ENCODE peak calls at places on chromosome 21, in seven cellular contexts. F is progenitor cell of endocrine pancreas, Y is HFFc6, Q is GM20000, J is pancreas, N is WTC11, T is psoas muscle. U is an unnamed sample.

GRCh38 chr21:39119696-39120290 is 63.5 kb downstream of the PSMG1 start:
- DNase-seq in J (no peak), Q (no peak), F (no peak), T (no peak), N (no peak), Y (no peak), U (no peak)

GRCh38 chr21:36499578-36500471 is 19.9 kb upstream of the CLDN14 start:
- DNase-seq in Y (no peak), T (peak), N (no peak), F (no peak), Q (no peak), J (no peak), U (no peak)

GRCh38 chr21:46458315-46459023 is at the start of gene DIP2A:
- DNase-seq in F (peak), Y (peak), Q (peak), T (peak), N (peak), J (peak), U (peak)

GRCh38 chr21:35674895-35675470 is 385.3 kb downstream of the SETD4 start:
- DNase-seq in T (no peak), Y (peak), N (no peak), Q (no peak), F (no peak), J (no peak), U (no peak)

GRCh38 chr21:38910390-38911008 is 104.8 kb downstream of the ETS2 start:
- DNase-seq in Y (no peak), N (no peak), Q (no peak), J (no peak), F (no peak), T (no peak), U (no peak)

GRCh38 chr21:39434950-39435349 is 10.6 kb downstream of the LCA5L start:
- DNase-seq in J (no peak), F (no peak), Q (no peak), Y (peak), N (no peak), T (no peak), U (no peak)

GRCh38 chr21:37870229-37870628 is 46.0 kb downstream of the KCNJ6 start:
- DNase-seq in N (no peak), T (no peak), F (no peak), Q (no peak), Y (no peak), J (no peak), U (no peak)

GRCh38 chr21:14862794-14863720 is 201.7 kb downstream of the NRIP1 start:
- DNase-seq in F (no peak), N (no peak), J (no peak), Y (no peak), T (no peak), Q (no peak), U (no peak)

GRCh38 chr21:46128983-46129571 is 26.3 kb downstream of the FTCD start:
- DNase-seq in J (no peak), Q (no peak), T (peak), Y (no peak), N (no peak), F (no peak), U (no peak)

GRCh38 chr21:45930792-45931191 is 50.8 kb upstream of the COL6A1 start:
- DNase-seq in Q (no peak), F (no peak), T (peak), Y (no peak), N (no peak), J (no peak), U (no peak)

GRCh38 chr21:35920428-35920827 is 139.9 kb downstream of the SETD4 start:
- DNase-seq in N (no peak), J (no peak), Q (no peak), F (no peak), T (no peak), Y (no peak), U (no peak)

GRCh38 chr21:26732442-26733221 is 112.6 kb downstream of the ADAMTS1 start:
- DNase-seq in Y (peak), Q (no peak), J (peak), T (peak), N (peak), F (peak), U (no peak)

GRCh38 chr21:42234026-42234425 is 15.1 kb downstream of the ABCG1 start:
- DNase-seq in T (peak), F (no peak), J (no peak), N (no peak), Y (no peak), Q (no peak), U (no peak)

GRCh38 chr21:38139380-38140168 is 117.2 kb upstream of the KCNJ15 start:
- DNase-seq in Y (no peak), Q (no peak), T (no peak), N (no peak), F (no peak), J (no peak), U (no peak)

GRCh38 chr21:45150630-45151265 is 76.4 kb downstream of the ADARB1 start:
- DNase-seq in Q (no peak), J (no peak), N (no peak), T (no peak), Y (no peak), F (no peak), U (no peak)

GRCh38 chr21:25496825-25497482 is 110.3 kb downstream of the MRPL39 start:
- DNase-seq in T (no peak), Q (no peak), N (no peak), J (no peak), F (no peak), Y (peak), U (no peak)

GRCh38 chr21:45228656-45229240 is 58.9 kb downstream of the POFUT2 start:
- DNase-seq in Q (no peak), Y (no peak), N (no peak), J (no peak), T (no peak), F (no peak), U (no peak)

GRCh38 chr21:46397211-46397905 is 61.3 kb upstream of the DIP2A start:
- DNase-seq in Y (no peak), J (no peak), N (no peak), F (no peak), Q (no peak), T (peak), U (no peak)

GRCh38 chr21:35208117-35208516 is 159.0 kb upstream of the RUNX1 start:
- DNase-seq in Y (no peak), J (no peak), Q (no peak), T (no peak), F (no peak), N (no peak), U (no peak)

GRCh38 chr21:34743831-34744230 is 75.0 kb downstream of the CLIC6 start:
- DNase-seq in F (no peak), Y (peak), N (no peak), Q (no peak), T (peak), J (peak), U (no peak)

GRCh38 chr21:35829014-35829525 is 231.3 kb downstream of the SETD4 start:
- DNase-seq in F (no peak), Q (no peak), N (no peak), T (no peak), J (no peak), Y (no peak), U (no peak)

GRCh38 chr21:29433366-29434059 is 134.8 kb downstream of the BACH1 start:
- DNase-seq in J (no peak), F (no peak), T (no peak), Y (peak), N (no peak), Q (no peak), U (no peak)

GRCh38 chr21:15732290-15732995 is 2.7 kb downstream of the USP25 start:
- DNase-seq in Y (no peak), N (no peak), J (no peak), Q (peak), T (no peak), F (no peak), U (no peak)

GRCh38 chr21:15134711-15135110 is 69.9 kb upstream of the NRIP1 start:
- DNase-seq in Y (no peak), N (no peak), J (peak), F (no peak), T (no peak), Q (no peak), U (no peak)

GRCh38 chr21:19731251-19731650 is 1267.0 kb upstream of the NCAM2 start:
- DNase-seq in N (no peak), F (no peak), T (no peak), J (no peak), Y (no peak), Q (no peak), U (no peak)

GRCh38 chr21:42724226-42724920 is 71.0 kb downstream of the PDE9A start:
- DNase-seq in J (no peak), T (no peak), Y (peak), N (no peak), F (no peak), Q (no peak), U (no peak)

GRCh38 chr21:41762236-41762635 is 4.6 kb downstream of the RIPK4 start:
- DNase-seq in J (no peak), N (peak), Q (no peak), F (no peak), Y (no peak), T (no peak), U (no peak)

GRCh38 chr21:17003221-17003620 is 509.6 kb upstream of the CXADR start:
- DNase-seq in Y (peak), J (no peak), Q (no peak), F (no peak), T (no peak), N (no peak), U (no peak)

GRCh38 chr21:44992608-44993031 is 52.8 kb downstream of the SLX9 start:
- DNase-seq in J (no peak), Q (no peak), Y (no peak), F (no peak), T (peak), N (no peak), U (no peak)

GRCh38 chr21:36079010-36079649 is 9.3 kb downstream of the CBR1 start:
- DNase-seq in T (no peak), N (no peak), F (no peak), J (no peak), Q (peak), Y (no peak), U (no peak)

GRCh38 chr21:31623664-31624063 is 35.8 kb upstream of the SOD1 start:
- DNase-seq in Y (no peak), F (no peak), T (no peak), N (no peak), J (no peak), Q (peak), U (no peak)
- TF ChIP-seq CTCF in Y (no peak), F (peak), T (no peak), N (no peak), J (no peak), Q (no peak), U (no peak)

GRCh38 chr21:33309778-33310177 is 15.0 kb upstream of the IFNAR1 start:
- DNase-seq in Q (no peak), J (no peak), N (no peak), F (no peak), Y (no peak), T (no peak), U (no peak)

GRCh38 chr21:33313611-33314010 is 11.2 kb upstream of the IFNAR1 start:
- DNase-seq in N (no peak), Y (no peak), F (no peak), T (no peak), Q (no peak), J (no peak), U (no peak)

GRCh38 chr21:33313183-33313582 is 11.6 kb upstream of the IFNAR1 start:
- DNase-seq in F (no peak), J (no peak), Y (no peak), T (no peak), N (no peak), Q (no peak), U (no peak)

GRCh38 chr21:33305344-33305671 is 19.5 kb upstream of the IFNAR1 start:
- DNase-seq in N (no peak), F (no peak), T (no peak), J (no peak), Y (no peak), Q (no peak), U (no peak)

GRCh38 chr21:33308586-33309490 is 15.9 kb upstream of the IFNAR1 start:
- DNase-seq in F (no peak), Q (peak), N (no peak), Y (no peak), T (no peak), J (no peak), U (no peak)
- TF ChIP-seq CTCF in F (no peak), Q (no peak), N (no peak), Y (peak), T (no peak), J (no peak), U (no peak)

GRCh38 chr21:30443226-30443625 is 3.2 kb downstream of the KRTAP15-1 start:
- DNase-seq in F (no peak), N (no peak), Q (no peak), Y (no peak), J (no peak), T (no peak), U (no peak)

GRCh38 chr21:30448514-30448913 is 8.4 kb downstream of the KRTAP15-1 start:
- DNase-seq in Q (no peak), F (no peak), T (no peak), N (no peak), Y (no peak), J (no peak), U (no peak)

GRCh38 chr21:30446969-30447368 is 6.9 kb downstream of the KRTAP15-1 start:
- DNase-seq in F (no peak), T (no peak), N (no peak), Q (no peak), J (no peak), Y (no peak), U (no peak)

GRCh38 chr21:30439975-30440374 is at the start of gene KRTAP15-1:
- DNase-seq in Y (no peak), N (no peak), T (no peak), Q (no peak), J (no peak), F (no peak), U (no peak)

GRCh38 chr21:30444204-30444603 is 4.1 kb downstream of the KRTAP15-1 start:
- DNase-seq in Y (no peak), T (no peak), Q (no peak), J (no peak), N (peak), F (no peak), U (no peak)
- TF ChIP-seq CTCF in Y (no peak), T (no peak), Q (no peak), J (no peak), N (no peak), F (no peak), U (no peak)

GRCh38 chr21:43928726-43929125 is 63.7 kb downstream of the AGPAT3 start:
- DNase-seq in Y (no peak), F (no peak), Q (no peak), J (no peak), N (no peak), T (peak), U (no peak)

GRCh38 chr21:43929217-43929971 is 64.4 kb downstream of the AGPAT3 start:
- DNase-seq in T (peak), Y (no peak), N (no peak), F (no peak), J (no peak), Q (no peak), U (no peak)

GRCh38 chr21:43931454-43931853 is 66.4 kb downstream of the AGPAT3 start:
- DNase-seq in F (no peak), N (no peak), Q (no peak), J (no peak), Y (no peak), T (peak), U (no peak)

GRCh38 chr21:43930848-43931384 is 65.9 kb downstream of the AGPAT3 start:
- DNase-seq in Y (no peak), N (no peak), Q (no peak), J (no peak), T (peak), F (no peak), U (no peak)

GRCh38 chr21:43930074-43930847 is 65.2 kb downstream of the AGPAT3 start:
- DNase-seq in Y (no peak), J (no peak), T (peak), N (no peak), Q (no peak), F (no peak), U (no peak)
- TF ChIP-seq CTCF in Y (no peak), J (no peak), T (no peak), N (no peak), Q (no peak), F (no peak), U (no peak)

GRCh38 chr21:18249542-18250152 is 5.0 kb downstream of the CHODL start:
- DNase-seq in F (no peak), Y (no peak), T (no peak), Q (no peak), N (no peak), J (no peak), U (no peak)
- TF ChIP-seq CTCF in F (peak), Y (no peak), T (no peak), Q (no peak), N (no peak), J (no peak), U (no peak)